ENCODE peak calls at places on chromosomes 3 and 15, in four cellular contexts. One of them, this sample, is unnamed.
A peak's percentile ranks its signal among the peaks of the same experiment; 100 is the strongest.

GRCh38 chr3:197518794-197519451 is 36.8 kb downstream of the BDH1 start:
- DNase-seq in activated gamma-delta T cell treated with Interleukin-2 at 50 U/mL for 16 hours: peak; percentile 11
- DNase-seq in mucosa of gallbladder: no peak
- DNase-seq in stimulated activated CD4-positive, alpha-beta T cell treated with anti-CD3 and anti-CD28 coated beads, Interleukin-1b, Interleukin-23, amount 100 ng/mL, for 4 hours: no peak
- DNase-seq in this sample: peak; percentile 79

GRCh38 chr3:66397745-66398144 is 103.1 kb downstream of the LRIG1 start:
- DNase-seq in stimulated activated CD4-positive, alpha-beta T cell treated with anti-CD3 and anti-CD28 coated beads, Interleukin-1b, Interleukin-23, amount 100 ng/mL, for 4 hours: no peak
- DNase-seq in mucosa of gallbladder: no peak
- DNase-seq in activated gamma-delta T cell treated with Interleukin-2 at 50 U/mL for 16 hours: no peak
- DNase-seq in this sample: peak; percentile 79

GRCh38 chr3:46677096-46677702 is 16.3 kb downstream of the ALS2CL start:
- DNase-seq in mucosa of gallbladder: peak; percentile 38
- DNase-seq in stimulated activated CD4-positive, alpha-beta T cell treated with anti-CD3 and anti-CD28 coated beads, Interleukin-1b, Interleukin-23, amount 100 ng/mL, for 4 hours: no peak
- DNase-seq in activated gamma-delta T cell treated with Interleukin-2 at 50 U/mL for 16 hours: no peak
- DNase-seq in this sample: no peak

GRCh38 chr15:98873441-98874218 is 134.0 kb downstream of the PGPEP1L start:
- DNase-seq in activated gamma-delta T cell treated with Interleukin-2 at 50 U/mL for 16 hours: no peak
- DNase-seq in stimulated activated CD4-positive, alpha-beta T cell treated with anti-CD3 and anti-CD28 coated beads, Interleukin-1b, Interleukin-23, amount 100 ng/mL, for 4 hours: no peak
- DNase-seq in mucosa of gallbladder: no peak
- DNase-seq in this sample: peak; percentile 91

GRCh38 chr15:72614810-72615532 is 39.5 kb upstream of the GOLGA6B start:
- DNase-seq in mucosa of gallbladder: no peak
- DNase-seq in activated gamma-delta T cell treated with Interleukin-2 at 50 U/mL for 16 hours: no peak
- DNase-seq in stimulated activated CD4-positive, alpha-beta T cell treated with anti-CD3 and anti-CD28 coated beads, Interleukin-1b, Interleukin-23, amount 100 ng/mL, for 4 hours: no peak
- DNase-seq in this sample: no peak

GRCh38 chr15:85498471-85498870 is 118.1 kb downstream of the AKAP13 start:
- DNase-seq in stimulated activated CD4-positive, alpha-beta T cell treated with anti-CD3 and anti-CD28 coated beads, Interleukin-1b, Interleukin-23, amount 100 ng/mL, for 4 hours: no peak
- DNase-seq in activated gamma-delta T cell treated with Interleukin-2 at 50 U/mL for 16 hours: no peak
- DNase-seq in mucosa of gallbladder: no peak
- DNase-seq in this sample: no peak

GRCh38 chr15:80776420-80777045 is 2.6 kb upstream of the CEMIP start:
- DNase-seq in activated gamma-delta T cell treated with Interleukin-2 at 50 U/mL for 16 hours: peak; percentile 55
- DNase-seq in stimulated activated CD4-positive, alpha-beta T cell treated with anti-CD3 and anti-CD28 coated beads, Interleukin-1b, Interleukin-23, amount 100 ng/mL, for 4 hours: peak; percentile 48
- DNase-seq in mucosa of gallbladder: peak; percentile 76
- DNase-seq in this sample: peak; percentile 68

GRCh38 chr3:24420224-24420623 is 74.4 kb downstream of the THRB start:
- DNase-seq in stimulated activated CD4-positive, alpha-beta T cell treated with anti-CD3 and anti-CD28 coated beads, Interleukin-1b, Interleukin-23, amount 100 ng/mL, for 4 hours: no peak
- DNase-seq in mucosa of gallbladder: no peak
- DNase-seq in activated gamma-delta T cell treated with Interleukin-2 at 50 U/mL for 16 hours: no peak
- DNase-seq in this sample: peak; percentile 1

GRCh38 chr3:146468234-146468931 is 978 bp downstream of the PLSCR2 start:
- DNase-seq in stimulated activated CD4-positive, alpha-beta T cell treated with anti-CD3 and anti-CD28 coated beads, Interleukin-1b, Interleukin-23, amount 100 ng/mL, for 4 hours: no peak
- DNase-seq in activated gamma-delta T cell treated with Interleukin-2 at 50 U/mL for 16 hours: no peak
- DNase-seq in mucosa of gallbladder: no peak
- DNase-seq in this sample: peak; percentile 42

GRCh38 chr3:42892169-42892568 is 13.8 kb upstream of the ZNF662 start:
- DNase-seq in mucosa of gallbladder: no peak
- DNase-seq in stimulated activated CD4-positive, alpha-beta T cell treated with anti-CD3 and anti-CD28 coated beads, Interleukin-1b, Interleukin-23, amount 100 ng/mL, for 4 hours: no peak
- DNase-seq in activated gamma-delta T cell treated with Interleukin-2 at 50 U/mL for 16 hours: no peak
- DNase-seq in this sample: peak; percentile 27

This sample was measured in amniotic epithelial cell.